ENCODE peak calls at places on chromosomes 5 and 9, in seven cellular contexts. E is islet precursor cell; R is NCI-H774; F is SK-MEL-5; W is CD8-positive, alpha-beta T cell; Y is brain microvascular endothelial cell; V is iris pigment epithelial cell. M is an unnamed sample.

GRCh38 chr5:142053434-142054253 is 40.8 kb upstream of the GNPDA1 start:
- DNase-seq in E (peak), R (no peak), F (peak), W (no peak), Y (peak), V (peak), M (peak)

GRCh38 chr9:137163101-137163661 is 6.7 kb downstream of the LRRC26 start:
- DNase-seq in E (peak), R (no peak), F (peak), W (no peak), Y (peak), V (peak), M (no peak)

GRCh38 chr5:10632110-10632903 is 68.4 kb downstream of the ANKRD33B start:
- DNase-seq in E (no peak), R (no peak), F (no peak), W (no peak), Y (peak), V (peak), M (peak)

GRCh38 chr5:97009212-97009898 is 73.5 kb downstream of the LNPEP start:
- DNase-seq in E (no peak), R (no peak), F (peak), W (no peak), Y (no peak), V (peak), M (peak)

GRCh38 chr5:37495210-37495609 is 116.1 kb downstream of the WDR70 start:
- DNase-seq in E (no peak), R (no peak), F (peak), W (no peak), Y (peak), V (peak), M (peak)

GRCh38 chr9:137213160-137214060 is 7.9 kb downstream of the NDOR1 start:
- DNase-seq in E (no peak), R (no peak), F (no peak), W (no peak), Y (no peak), V (no peak), M (no peak)

GRCh38 chr9:124335320-124335707 is 77.6 kb downstream of the NEK6 start:
- DNase-seq in E (no peak), R (no peak), F (no peak), W (no peak), Y (no peak), V (no peak), M (no peak)

GRCh38 chr5:19531374-19531952 is 456.5 kb downstream of the CDH18 start:
- DNase-seq in E (no peak), R (peak), F (no peak), W (no peak), Y (no peak), V (peak), M (no peak)

GRCh38 chr9:129225815-129226214 is 47.8 kb upstream of the IER5L start:
- DNase-seq in E (peak), R (no peak), F (no peak), W (peak), Y (peak), V (peak), M (peak)

GRCh38 chr9:35619800-35620158 is 1.6 kb upstream of the CD72 start:
- DNase-seq in E (no peak), R (no peak), F (no peak), W (no peak), Y (no peak), V (no peak), M (no peak)

GRCh38 chr9:83066771-83067170 is 3.8 kb upstream of the RASEF start:
- DNase-seq in E (no peak), R (no peak), F (peak), W (no peak), Y (peak), V (peak), M (no peak)

GRCh38 chr9:85949591-85950335 is 8.8 kb downstream of the NAA35 start:
- DNase-seq in E (no peak), R (no peak), F (no peak), W (no peak), Y (no peak), V (peak), M (no peak)

GRCh38 chr9:98220911-98221310 is 28.5 kb upstream of the CORO2A start:
- DNase-seq in E (no peak), R (no peak), F (no peak), W (no peak), Y (no peak), V (no peak), M (no peak)

GRCh38 chr5:59187772-59188347 is 605.0 kb downstream of the RAB3C start:
- DNase-seq in E (no peak), R (no peak), F (peak), W (no peak), Y (peak), V (peak), M (peak)

GRCh38 chr5:169291877-169292276 is 9.1 kb downstream of the SLIT3 start:
- DNase-seq in E (no peak), R (no peak), F (no peak), W (no peak), Y (no peak), V (no peak), M (no peak)

GRCh38 chr9:16060457-16061129 is 507.8 kb downstream of the CCDC171 start:
- DNase-seq in E (peak), R (no peak), F (no peak), W (no peak), Y (no peak), V (no peak), M (no peak)

GRCh38 chr9:137055385-137056364 is 1.8 kb upstream of the ENTPD2 start:
- DNase-seq in E (no peak), R (no peak), F (no peak), W (no peak), Y (no peak), V (peak), M (no peak)